ENCODE peak calls at places on chromosomes 1 and 21, in four cellular contexts. S is H9, Y is mesenchymal stem cell, U is H1. T is an unnamed sample.

GRCh38 chr21:41168391-41169257 is 664 bp downstream of the BACE2 start:
- DNase-seq in U (no peak), Y (no peak), S (peak), T (peak)

GRCh38 chr1:116853680-116854191 is 56.0 kb upstream of the PTGFRN start:
- DNase-seq in Y (peak), S (peak), U (peak), T (no peak)

GRCh38 chr1:198620198-198620597 is 18.6 kb upstream of the PTPRC start:
- DNase-seq in U (no peak), S (no peak), Y (no peak), T (no peak)

GRCh38 chr1:189103956-189104355 is 1373.7 kb downstream of the BRINP3 start:
- DNase-seq in Y (no peak), U (no peak), S (no peak), T (no peak)

GRCh38 chr1:11835441-11836225 is 11.9 kb downstream of the NPPA start:
- DNase-seq in Y (no peak), U (no peak), S (no peak), T (no peak)

GRCh38 chr1:54857066-54857660 is 29.8 kb downstream of the DHCR24 start:
- DNase-seq in Y (peak), U (no peak), S (no peak), T (no peak)

GRCh38 chr21:29215709-29216108 is 83.0 kb upstream of the BACH1 start:
- DNase-seq in U (no peak), Y (peak), S (no peak), T (no peak)

GRCh38 chr1:201298381-201299367 is 15.4 kb downstream of the PKP1 start:
- DNase-seq in S (no peak), U (no peak), Y (no peak), T (no peak)

GRCh38 chr1:152072311-152072710 is 16.6 kb downstream of the TCHHL1 start:
- DNase-seq in Y (no peak), S (no peak), U (no peak), T (no peak)

GRCh38 chr1:93577536-93578432 is 103.9 kb downstream of the BCAR3 start:
- DNase-seq in Y (no peak), S (no peak), U (no peak), T (no peak)

GRCh38 chr1:162732566-162733335 is 57.8 kb upstream of the HSD17B7 start:
- DNase-seq in U (no peak), Y (peak), S (no peak), T (no peak)

GRCh38 chr1:75908717-75909152 is 23.5 kb downstream of the ASB17 start:
- DNase-seq in S (peak), Y (peak), U (peak), T (peak)

GRCh38 chr1:150627821-150628410 is 1.5 kb downstream of the ENSA start:
- DNase-seq in U (no peak), Y (no peak), S (no peak), T (no peak)

GRCh38 chr1:196034080-196034706 is 574.0 kb downstream of the KCNT2 start:
- DNase-seq in Y (no peak), U (no peak), S (peak), T (peak)

GRCh38 chr1:204302769-204303168 is 57.0 kb downstream of the PLEKHA6 start:
- DNase-seq in U (no peak), Y (no peak), S (no peak), T (no peak)

GRCh38 chr1:24967962-24968361 is 37.9 kb upstream of the RUNX3 start:
- DNase-seq in S (no peak), U (no peak), Y (no peak), T (no peak)

GRCh38 chr21:17441370-17441769 is 71.5 kb upstream of the CXADR start:
- DNase-seq in S (no peak), U (no peak), Y (no peak), T (no peak)

GRCh38 chr1:154206212-154206611 is at the start of gene CFAP141:
- DNase-seq in S (no peak), Y (peak), U (no peak), T (no peak)

GRCh38 chr1:65195495-65196417 is 47.8 kb downstream of the AK4 start:
- DNase-seq in Y (peak), U (no peak), S (no peak), T (no peak)

GRCh38 chr1:245690946-245691456 is 536.2 kb downstream of the KIF26B start:
- DNase-seq in Y (no peak), U (no peak), S (no peak), T (no peak)

GRCh38 chr1:157140068-157140588 is 1.9 kb upstream of the ETV3 start:
- DNase-seq in Y (no peak), S (no peak), U (no peak), T (no peak)

GRCh38 chr21:35102488-35103407 is 53.6 kb upstream of the RUNX1 start:
- DNase-seq in Y (peak), U (no peak), S (no peak), T (no peak)

GRCh38 chr1:156583821-156584622 is 4.5 kb downstream of the TTC24 start:
- DNase-seq in U (no peak), S (peak), Y (peak), T (peak)

GRCh38 chr1:87131809-87132663 is 196.6 kb upstream of the LMO4 start:
- DNase-seq in S (peak), Y (peak), U (peak), T (peak)

GRCh38 chr1:43549921-43550597 is 19.4 kb downstream of the PTPRF start:
- DNase-seq in Y (no peak), U (peak), S (peak), T (peak)

GRCh38 chr1:53183277-53183990 is 13.2 kb upstream of the CPT2 start:
- DNase-seq in S (no peak), U (no peak), Y (peak), T (no peak)

GRCh38 chr1:160821627-160822026 is 25.7 kb downstream of the LY9 start:
- DNase-seq in U (no peak), Y (no peak), S (no peak), T (no peak)

GRCh38 chr1:115183711-115184259 is 94.5 kb upstream of the TSPAN2 start:
- DNase-seq in U (no peak), Y (no peak), S (no peak), T (no peak)

GRCh38 chr1:109796484-109797305 is 33.0 kb upstream of the EPS8L3 start:
- DNase-seq in Y (peak), S (no peak), U (no peak), T (no peak)

GRCh38 chr1:160993544-160993943 is 27.4 kb downstream of the F11R start:
- DNase-seq in S (no peak), Y (peak), U (no peak), T (no peak)

GRCh38 chr1:23889074-23889473 is 21.0 kb upstream of the FUCA1 start:
- DNase-seq in Y (no peak), U (no peak), S (no peak), T (no peak)

GRCh38 chr1:188642585-188643168 is 1813.9 kb downstream of the PLA2G4A start:
- DNase-seq in U (no peak), S (no peak), Y (no peak), T (no peak)

GRCh38 chr1:113201560-113201959 is 128.6 kb downstream of the LRIG2 start:
- DNase-seq in Y (no peak), U (no peak), S (no peak), T (no peak)
- H2BK15ac ChIP-seq in Y (no peak), U (no peak), S (no peak), T (no peak)

GRCh38 chr1:1672181-1672965 is 13.6 kb upstream of the CDK11B start:
- DNase-seq in S (no peak), Y (no peak), U (no peak), T (no peak)
- H2BK12ac ChIP-seq in S (no peak), Y (no peak), U (no peak), T (no peak)

GRCh38 chr1:89941110-89941770 is 53.7 kb upstream of the ZNF326 start:
- DNase-seq in S (no peak), Y (no peak), U (no peak), T (no peak)

GRCh38 chr1:89938171-89939055 is 56.5 kb upstream of the ZNF326 start:
- DNase-seq in U (no peak), Y (peak), S (no peak), T (no peak)

GRCh38 chr1:89942014-89942413 is 52.9 kb upstream of the ZNF326 start:
- DNase-seq in U (no peak), Y (no peak), S (no peak), T (no peak)

GRCh38 chr1:89939059-89939570 is 55.8 kb upstream of the ZNF326 start:
- DNase-seq in U (no peak), Y (no peak), S (no peak), T (peak)

DNA sequence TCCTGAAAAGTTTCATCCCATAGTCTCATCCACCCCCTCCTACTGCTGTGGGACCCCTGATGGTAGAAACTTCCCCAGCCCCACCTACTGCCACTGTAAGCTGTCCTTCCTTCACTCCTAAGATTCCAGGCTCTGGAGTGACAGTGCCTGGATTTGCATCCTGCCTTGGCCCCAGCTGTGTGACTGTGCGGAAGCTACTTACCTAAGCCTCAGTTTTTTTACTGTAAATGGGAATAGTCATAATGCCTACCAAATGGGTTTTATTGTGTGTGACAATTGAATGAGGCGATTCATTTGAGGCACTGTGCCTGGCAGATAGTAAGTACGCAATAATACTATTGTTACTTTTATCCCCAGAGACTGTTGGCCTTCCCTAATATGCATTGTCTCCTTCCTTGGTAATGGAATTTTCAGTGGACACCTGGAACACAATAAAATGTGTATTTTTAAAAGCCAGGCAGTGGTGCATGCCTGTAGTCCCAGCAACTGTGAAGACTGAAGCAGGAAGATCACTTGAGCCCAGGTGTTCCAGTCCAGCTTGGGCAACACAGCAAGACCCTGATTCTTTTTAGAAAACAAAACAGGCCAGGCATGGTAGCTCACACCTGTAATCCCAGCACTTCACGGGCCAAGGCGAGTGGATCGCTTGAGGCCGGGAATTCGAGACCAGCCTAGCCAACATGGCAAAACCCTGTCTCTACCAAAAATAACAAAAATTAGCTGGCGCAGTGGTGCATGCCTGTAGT is 55.0 kb upstream of the ZNF326 start:
- DNase-seq in Y (no peak), S (no peak), U (no peak), T (no peak)
- H3K23ac ChIP-seq in Y (no peak), S (no peak), U (no peak), T (no peak)

GRCh38 chr1:221430133-221430960 is 311.5 kb downstream of the DUSP10 start:
- DNase-seq in Y (peak), U (no peak), S (no peak), T (no peak)

GRCh38 chr1:221429262-221429661 is 312.6 kb downstream of the DUSP10 start:
- DNase-seq in S (no peak), U (no peak), Y (peak), T (no peak)

GRCh38 chr1:221435510-221435909 is 306.4 kb downstream of the DUSP10 start:
- DNase-seq in U (no peak), S (no peak), Y (peak), T (peak)

GRCh38 chr1:221431968-221432367 is 309.9 kb downstream of the DUSP10 start:
- DNase-seq in Y (peak), U (no peak), S (no peak), T (no peak)

GRCh38 chr1:221431068-221431651 is 310.7 kb downstream of the DUSP10 start:
- DNase-seq in S (no peak), Y (peak), U (no peak), T (no peak)
- H2BK15ac ChIP-seq in S (no peak), Y (no peak), U (no peak), T (no peak)

GRCh38 chr1:218588555-218589172 is 243.5 kb downstream of the TGFB2 start:
- DNase-seq in Y (no peak), S (no peak), U (no peak), T (no peak)
- H2BK12ac ChIP-seq in Y (no peak), S (no peak), U (no peak), T (no peak)

GRCh38 chr1:183365093-183365492 is 53.1 kb downstream of the NMNAT2 start:
- DNase-seq in S (no peak), Y (no peak), U (no peak), T (no peak)
- H3K23ac ChIP-seq in S (no peak), Y (no peak), U (no peak), T (no peak)